ENCODE peak calls at places on chromosomes 7 and 10, in four cellular contexts. J is AG04449; F is stimulated activated naive CD4-positive, alpha-beta T cell treated with Interleukin-2 at 50 U/mL for 16 hours; X is right atrium auricular region. Z is an unnamed sample.

GRCh38 chr10:87657370-87657769 is 2.3 kb upstream of the PAPSS2 start:
- DNase-seq in J (no peak), F (no peak), X (peak), Z (no peak)

GRCh38 chr7:112421666-112422486 is 28.4 kb upstream of the IFRD1 start:
- DNase-seq in J (no peak), F (no peak), X (no peak), Z (no peak)

GRCh38 chr10:113450046-113450445 is 102.8 kb upstream of the HABP2 start:
- DNase-seq in J (no peak), F (no peak), X (no peak), Z (no peak)

GRCh38 chr10:25176421-25176968 is 1.7 kb downstream of the GPR158 start:
- DNase-seq in J (no peak), F (no peak), X (no peak), Z (peak)

GRCh38 chr10:62437696-62438095 is 63.5 kb downstream of the ZNF365 start:
- DNase-seq in J (peak), F (no peak), X (no peak), Z (no peak)

GRCh38 chr7:130960208-130960988 is 226.4 kb upstream of the KLF14 start:
- DNase-seq in J (peak), F (peak), X (no peak), Z (no peak)

GRCh38 chr10:1301138-1301537 is 245.0 kb downstream of the WDR37 start:
- DNase-seq in J (no peak), F (no peak), X (no peak), Z (no peak)

GRCh38 chr10:16986406-16987128 is 143.0 kb downstream of the CUBN start:
- DNase-seq in J (peak), F (no peak), X (no peak), Z (no peak)

GRCh38 chr10:72297281-72297967 is 23.7 kb downstream of the DDIT4 start:
- DNase-seq in J (peak), F (peak), X (peak), Z (peak)

GRCh38 chr7:1908823-1909420 is 238.8 kb downstream of the ELFN1 start:
- DNase-seq in J (no peak), F (no peak), X (no peak), Z (no peak)

GRCh38 chr7:98348726-98349474 is 52.0 kb downstream of the BAIAP2L1 start:
- DNase-seq in J (no peak), F (no peak), X (no peak), Z (no peak)

GRCh38 chr7:75650671-75651070 is 88.1 kb downstream of the HIP1 start:
- DNase-seq in J (no peak), F (no peak), X (no peak), Z (no peak)

GRCh38 chr10:52451817-52452216 is 137.7 kb downstream of the DKK1 start:
- DNase-seq in J (peak), F (no peak), X (no peak), Z (no peak)

GRCh38 chr7:17339139-17339538 is 40.7 kb downstream of the AHR start:
- DNase-seq in J (no peak), F (no peak), X (no peak), Z (no peak)

GRCh38 chr10:69438531-69439349 is 12.5 kb upstream of the TSPAN15 start:
- DNase-seq in J (no peak), F (no peak), X (no peak), Z (no peak)

GRCh38 chr7:135981958-135982646 is 4.9 kb upstream of the MTPN start:
- DNase-seq in J (no peak), F (no peak), X (no peak), Z (no peak)

GRCh38 chr7:94375713-94376112 is 19.0 kb upstream of the COL1A2 start:
- DNase-seq in J (peak), F (no peak), X (no peak), Z (no peak)

GRCh38 chr10:101507241-101507640 is 80.8 kb downstream of the POLL start:
- DNase-seq in J (no peak), F (no peak), X (no peak), Z (no peak)

GRCh38 chr7:69564454-69565417 is 33.5 kb upstream of the AUTS2 start:
- DNase-seq in J (no peak), F (no peak), X (no peak), Z (no peak)

GRCh38 chr10:3805791-3806381 is 20.9 kb upstream of the KLF6 start:
- DNase-seq in J (no peak), F (peak), X (peak), Z (no peak)

Z was measured in stimulated activated CD4-positive, alpha-beta T cell treated with anti-CD3 and anti-CD28 coated beads, Interleukin-2, amount 100 ng/mL, for 24 hours.